ENCODE peak calls at places on chromosome 21, in six cellular contexts. J is hepatocyte, P is esophagus muscularis mucosa, F is adrenal gland, W is stomach, U is fibroblast of lung. E is an unnamed sample.

GRCh38 chr21:29164330-29164942 is 34.0 kb downstream of the MAP3K7CL start:
- DNase-seq in J (peak; percentile 75), P (no peak), F (no peak), W (no peak), U (peak; percentile 81), E (peak; percentile 49)

GRCh38 chr21:35257413-35257812 is 208.3 kb upstream of the RUNX1 start:
- DNase-seq in J (peak; percentile 62), P (no peak), F (peak; percentile 79), W (peak; percentile 72), U (peak; percentile 95), E (no peak)

GRCh38 chr21:46468110-46468774 is 9.6 kb downstream of the DIP2A start:
- DNase-seq in J (no peak), P (no peak), F (no peak), W (no peak), U (no peak), E (no peak)

GRCh38 chr21:30448514-30448913 is 8.4 kb downstream of the KRTAP15-1 start:
- DNase-seq in J (no peak), P (no peak), F (no peak), W (no peak), U (no peak), E (no peak)

GRCh38 chr21:41196990-41197389 is 29.0 kb downstream of the BACE2 start:
- DNase-seq in J (no peak), P (no peak), F (no peak), W (no peak), U (peak; percentile 59), E (no peak)

GRCh38 chr21:24110846-24111245 is 1496.4 kb downstream of the MRPL39 start:
- DNase-seq in J (no peak), P (no peak), F (no peak), W (no peak), U (peak; percentile 52), E (no peak)

GRCh38 chr21:36232641-36233040 is 76.0 kb downstream of the DOP1B start:
- DNase-seq in J (no peak), P (no peak), F (no peak), W (peak; percentile 78), U (no peak), E (no peak)

GRCh38 chr21:34534522-34534921 is 22.5 kb upstream of the KCNE1 start:
- DNase-seq in J (no peak), P (no peak), F (no peak), W (no peak), U (peak; percentile 70), E (no peak)

GRCh38 chr21:17911628-17912027 is 92.5 kb upstream of the C21orf91 start:
- DNase-seq in J (no peak), P (no peak), F (no peak), W (no peak), U (peak; percentile 91), E (no peak)

GRCh38 chr21:25898671-25899070 is 163.9 kb downstream of the GABPA start:
- DNase-seq in J (no peak), P (no peak), F (no peak), W (no peak), U (no peak), E (no peak)

GRCh38 chr21:25891596-25891995 is 156.8 kb downstream of the GABPA start:
- DNase-seq in J (no peak), P (no peak), F (no peak), W (no peak), U (no peak), E (no peak)

GRCh38 chr21:25896657-25897056 is 161.9 kb downstream of the GABPA start:
- DNase-seq in J (no peak), P (no peak), F (no peak), W (no peak), U (no peak), E (no peak)

GRCh38 chr21:25897383-25897782 is 162.6 kb downstream of the GABPA start:
- DNase-seq in J (no peak), P (no peak), F (no peak), W (no peak), U (no peak), E (no peak)

DNA sequence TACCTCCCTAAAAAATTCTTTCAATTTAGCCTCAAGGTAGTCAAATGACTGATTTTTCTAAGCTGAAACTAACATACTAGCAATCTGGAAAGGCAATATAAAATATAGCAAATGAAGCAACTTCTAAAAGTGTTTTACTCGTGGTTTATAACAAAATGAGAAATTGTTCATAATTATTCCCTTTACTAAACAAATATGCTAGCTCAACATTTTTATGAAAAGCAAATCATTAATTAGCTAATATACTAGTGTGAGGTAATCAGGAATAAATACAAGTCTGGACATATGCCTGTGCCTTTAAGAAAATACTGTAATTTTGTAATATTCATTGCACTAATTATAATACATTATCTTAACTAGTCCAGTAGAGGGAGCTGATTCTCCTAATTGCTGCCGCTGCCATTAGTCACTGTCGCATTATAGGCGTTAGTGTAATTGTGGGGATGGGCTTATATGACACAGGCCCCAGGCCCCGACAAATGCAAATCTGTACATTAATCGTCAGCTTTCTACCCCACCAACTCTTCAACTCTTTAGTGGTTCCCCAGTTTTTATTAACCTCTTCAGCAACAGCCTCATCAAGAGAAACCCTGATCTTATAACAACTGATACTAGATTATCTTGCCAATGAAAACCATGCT is 160.9 kb downstream of the GABPA start:
- DNase-seq in J (no peak), P (no peak), F (no peak), W (no peak), U (peak; percentile 39), E (no peak)
- TF ChIP-seq CTCF in J (peak; percentile 42), P (peak; percentile 46), F (peak; percentile 68), W (no peak), U (peak; percentile 54), E (peak; percentile 19)

GRCh38 chr21:25961042-25961441 is 209.5 kb downstream of the APP start:
- DNase-seq in J (no peak), P (no peak), F (no peak), W (no peak), U (no peak), E (no peak)
- H3K27me3 ChIP-seq in J (no peaks in the 10 kb centered on the region), P (no peaks in the 10 kb centered on the region), F (no peaks in the 10 kb centered on the region), W (no peaks in the 10 kb centered on the region), U (no peaks in the 10 kb centered on the region), E (no peaks in the 10 kb centered on the region)

DNA sequence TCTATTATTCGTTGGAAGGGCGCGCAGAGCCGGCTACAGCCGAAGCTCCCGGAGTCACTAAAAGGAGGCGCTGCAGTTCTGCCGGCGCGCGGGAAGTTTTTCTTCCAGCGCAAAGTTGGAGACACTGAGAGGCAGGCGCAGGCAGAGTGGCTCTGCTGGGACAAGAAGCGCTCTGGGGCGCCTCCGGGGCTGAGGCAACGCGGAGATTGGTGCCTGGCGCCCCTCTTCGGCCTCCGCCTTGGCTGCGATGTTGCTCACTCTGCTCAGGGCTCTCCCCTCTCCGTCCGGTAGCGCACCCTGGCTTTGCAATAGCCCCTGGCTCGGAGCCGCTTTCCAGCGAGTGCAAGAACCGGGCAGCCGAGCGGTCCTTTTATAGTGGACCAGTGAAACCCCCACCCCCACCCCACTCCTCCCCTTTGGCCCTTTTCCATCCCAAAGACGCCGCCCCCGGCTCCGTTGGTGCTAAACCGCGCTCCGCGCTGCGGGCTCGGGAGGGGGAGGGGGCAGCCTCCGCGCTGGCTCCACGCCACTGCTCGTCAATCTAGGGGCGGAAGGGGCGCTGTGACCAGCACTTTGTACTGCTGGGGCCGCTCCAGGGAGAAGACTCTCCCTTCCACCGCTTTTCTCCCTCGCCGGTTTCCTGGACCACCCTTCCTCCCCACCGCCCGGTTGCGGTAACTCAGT is at the start of gene ADAMTS1:
- DNase-seq in J (peak; percentile 95), P (peak; percentile 98), F (peak; percentile 79), W (peak; percentile 71), U (peak; percentile 70), E (no peak)
- TF ChIP-seq CTCF in J (peak; percentile 30), P (no peak), F (peak; percentile 4), W (no peak), U (no peak), E (no peak)

GRCh38 chr21:25638634-25639166 is 358 bp upstream of the JAM2 start:
- DNase-seq in J (no peak), P (no peak), F (no peak), W (no peak), U (peak; percentile 15), E (no peak)
- H3K27me3 ChIP-seq in J (peaks cover 48% of the 10 kb centered on the region), P (no peaks in the 10 kb centered on the region), F (no peaks in the 10 kb centered on the region), W (peaks cover 31% of the 10 kb centered on the region), U (peaks cover 5% of the 10 kb centered on the region), E (no peaks in the 10 kb centered on the region)

DNA sequence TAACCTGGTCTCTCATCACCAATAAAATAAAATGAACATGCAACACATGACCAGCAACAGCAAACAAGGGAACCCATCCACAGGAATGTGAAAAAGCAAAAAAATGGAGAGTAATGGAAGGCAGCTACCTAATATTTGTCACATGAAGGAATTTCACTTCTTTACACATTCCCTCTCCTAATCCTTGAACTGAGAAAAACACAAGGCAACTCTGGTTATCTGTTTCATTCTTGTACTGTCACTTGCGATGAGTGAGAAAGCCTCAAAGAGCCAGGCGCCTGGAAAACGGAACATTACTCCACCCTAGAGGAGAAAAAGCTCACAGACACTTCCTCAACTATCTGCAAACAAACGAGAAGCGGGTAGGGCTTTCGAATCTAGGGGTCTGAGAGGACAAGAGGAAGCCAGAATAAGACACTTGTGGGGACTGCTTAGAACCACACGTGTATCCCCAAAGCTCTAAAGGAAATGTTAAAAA is 13.8 kb downstream of the HSF2BP start:
- DNase-seq in J (peak; percentile 86), P (no peak), F (peak; percentile 65), W (peak; percentile 57), U (peak; percentile 78), E (peak; percentile 72)
- TF ChIP-seq CTCF in J (peak; percentile 85), P (peak; percentile 37), F (peak; percentile 45), W (no peak), U (peak; percentile 59), E (peak; percentile 48)

GRCh38 chr21:45332415-45332814 is 44.7 kb upstream of the POFUT2 start:
- DNase-seq in J (no peak), P (no peak), F (peak; percentile 0), W (no peak), U (no peak), E (peak; percentile 11)

GRCh38 chr21:45334134-45334533 is 46.4 kb upstream of the POFUT2 start:
- DNase-seq in J (no peak), P (no peak), F (peak; percentile 6), W (no peak), U (no peak), E (peak; percentile 12)

GRCh38 chr21:45334591-45335081 is 46.9 kb upstream of the POFUT2 start:
- DNase-seq in J (no peak), P (no peak), F (peak; percentile 7), W (no peak), U (no peak), E (no peak)

GRCh38 chr21:45332981-45333582 is 45.4 kb upstream of the POFUT2 start:
- DNase-seq in J (no peak), P (no peak), F (peak; percentile 7), W (no peak), U (no peak), E (no peak)

GRCh38 chr21:45333583-45334121 is 46.0 kb upstream of the POFUT2 start:
- DNase-seq in J (no peak), P (no peak), F (peak; percentile 10), W (no peak), U (peak; percentile 48), E (peak; percentile 37)
- H3K27me3 ChIP-seq in J (no peaks in the 10 kb centered on the region), P (no peaks in the 10 kb centered on the region), F (no peaks in the 10 kb centered on the region), W (peaks cover 43% of the 10 kb centered on the region), U (no peaks in the 10 kb centered on the region), E (no peaks in the 10 kb centered on the region)

GRCh38 chr21:42539931-42540343 is 26.3 kb downstream of the SLC37A1 start:
- DNase-seq in J (no peak), P (no peak), F (no peak), W (peak; percentile 51), U (no peak), E (peak; percentile 39)
- TF ChIP-seq CTCF in J (peak; percentile 14), P (no peak), F (no peak), W (no peak), U (no peak), E (peak; percentile 27)

E was measured in Caco-2.